ENCODE peak calls at places on chromosome 11, in ten cellular contexts. I, V, L, Q, O, T, G, W, E and Y are unnamed samples.

GRCh38 chr11:125091247-125091876 is 20.1 kb downstream of the TMEM218 start:
- DNase-seq in I (no peak), V (no peak), L (peak; percentile 34), Q (peak; percentile 67), O (no peak), T (peak; percentile 71), G (no peak), W (peak; percentile 78), E (peak; percentile 37), Y (peak; percentile 51)

GRCh38 chr11:64976651-64977050 is 4.7 kb upstream of the MAJIN start:
- DNase-seq in I (no peak), V (no peak), L (no peak), Q (no peak), O (no peak), T (no peak), G (no peak), W (no peak), E (no peak), Y (no peak)

GRCh38 chr11:59867946-59868345 is 1.7 kb upstream of the TCN1 start:
- DNase-seq in I (no peak), V (no peak), L (no peak), Q (no peak), O (no peak), T (no peak), G (no peak), W (no peak), E (no peak), Y (no peak)

GRCh38 chr11:60925685-60926267 is 1.5 kb downstream of the TMEM132A start:
- DNase-seq in I (no peak), V (no peak), L (peak; percentile 35), Q (peak; percentile 71), O (no peak), T (peak; percentile 29), G (no peak), W (no peak), E (no peak), Y (peak; percentile 18)

GRCh38 chr11:123308077-123308476 is 113.0 kb upstream of the CLMP start:
- DNase-seq in I (peak; percentile 83), V (no peak), L (no peak), Q (peak; percentile 95), O (no peak), T (peak; percentile 13), G (no peak), W (no peak), E (no peak), Y (no peak)

GRCh38 chr11:18137186-18137800 is 4.9 kb downstream of the MRGPRX3 start:
- DNase-seq in I (no peak), V (no peak), L (no peak), Q (no peak), O (no peak), T (no peak), G (no peak), W (no peak), E (no peak), Y (no peak)

GRCh38 chr11:44865866-44866272 is 84.8 kb downstream of the TP53I11 start:
- DNase-seq in I (no peak), V (no peak), L (no peak), Q (no peak), O (peak; percentile 83), T (no peak), G (no peak), W (no peak), E (no peak), Y (no peak)

GRCh38 chr11:313787-314547 is at the start of gene IFITM1:
- DNase-seq in I (peak; percentile 56), V (no peak), L (peak; percentile 37), Q (peak; percentile 86), O (peak; percentile 54), T (no peak), G (peak; percentile 78), W (no peak), E (peak; percentile 80), Y (no peak)

GRCh38 chr11:20731676-20732075 is 62.3 kb downstream of the NELL1 start:
- DNase-seq in I (no peak), V (no peak), L (no peak), Q (no peak), O (no peak), T (no peak), G (no peak), W (no peak), E (no peak), Y (no peak)

GRCh38 chr11:45100338-45100737 is 46.1 kb upstream of the PRDM11 start:
- DNase-seq in I (no peak), V (no peak), L (no peak), Q (peak; percentile 58), O (no peak), T (peak; percentile 46), G (no peak), W (no peak), E (peak; percentile 49), Y (no peak)

GRCh38 chr11:27183672-27184457 is 143.2 kb downstream of the BBOX1 start:
- DNase-seq in I (no peak), V (no peak), L (peak; percentile 61), Q (peak; percentile 74), O (no peak), T (peak; percentile 50), G (peak; percentile 6), W (peak; percentile 92), E (peak; percentile 32), Y (peak; percentile 53)

GRCh38 chr11:104999716-105000115 is 23.3 kb downstream of the CASP5 start:
- DNase-seq in I (no peak), V (no peak), L (no peak), Q (no peak), O (no peak), T (no peak), G (no peak), W (peak; percentile 18), E (no peak), Y (no peak)

GRCh38 chr11:12281571-12282478 is 95.5 kb upstream of the PARVA start:
- DNase-seq in I (no peak), V (peak; percentile 68), L (peak; percentile 59), Q (peak; percentile 84), O (peak; percentile 88), T (peak; percentile 78), G (peak; percentile 41), W (peak; percentile 96), E (peak; percentile 80), Y (peak; percentile 86)

GRCh38 chr11:134240592-134240991 is 12.6 kb downstream of the THYN1 start:
- DNase-seq in I (no peak), V (no peak), L (no peak), Q (no peak), O (no peak), T (no peak), G (no peak), W (no peak), E (no peak), Y (no peak)

GRCh38 chr11:36009469-36009868 is 65.6 kb downstream of the LDLRAD3 start:
- DNase-seq in I (no peak), V (no peak), L (no peak), Q (peak; percentile 64), O (no peak), T (peak; percentile 81), G (no peak), W (no peak), E (no peak), Y (no peak)

GRCh38 chr11:3700910-3701309 is 29.7 kb upstream of the CHRNA10 start:
- DNase-seq in I (no peak), V (no peak), L (no peak), Q (no peak), O (no peak), T (no peak), G (no peak), W (no peak), E (no peak), Y (no peak)

GRCh38 chr11:33774356-33775063 is at the start of gene FBXO3:
- DNase-seq in I (no peak), V (peak; percentile 52), L (peak; percentile 25), Q (peak; percentile 57), O (peak; percentile 94), T (peak; percentile 73), G (peak; percentile 83), W (peak; percentile 77), E (peak; percentile 91), Y (peak; percentile 70)

GRCh38 chr11:9170450-9170849 is 79.1 kb upstream of the SCUBE2 start:
- DNase-seq in I (no peak), V (no peak), L (peak; percentile 36), Q (peak; percentile 76), O (no peak), T (peak; percentile 54), G (no peak), W (no peak), E (no peak), Y (peak; percentile 70)